ENCODE peak calls at places on chromosomes 5 and 9, in four cellular contexts. A is T-helper 2 cell, U is RPMI8226, M is T-helper 17 cell. E is an unnamed sample.

GRCh38 chr5:153775923-153776322 is 262.8 kb downstream of the FAM114A2 start:
- DNase-seq in A (peak; percentile 33), U (no peak), M (no peak), E (no peak)

GRCh38 chr9:94656190-94656589 is 16.9 kb upstream of the FBP1 start:
- DNase-seq in A (peak; percentile 91), U (peak; percentile 71), M (no peak), E (no peak)

GRCh38 chr9:87950765-87951488 is 23.4 kb downstream of the CDK20 start:
- DNase-seq in A (peak; percentile 51), U (peak; percentile 51), M (no peak), E (no peak)

GRCh38 chr5:171494452-171495121 is 75.1 kb downstream of the FGF18 start:
- DNase-seq in A (no peak), U (no peak), M (no peak), E (no peak)

GRCh38 chr5:71623221-71623794 is 36.2 kb downstream of the MCCC2 start:
- DNase-seq in A (no peak), U (no peak), M (no peak), E (no peak)

GRCh38 chr5:57199866-57200265 is 26.0 kb downstream of the GPBP1 start:
- DNase-seq in A (peak; percentile 35), U (no peak), M (no peak), E (no peak)

GRCh38 chr5:66744040-66744439 is 147.8 kb downstream of the MAST4 start:
- DNase-seq in A (peak; percentile 6), U (no peak), M (no peak), E (no peak)

GRCh38 chr9:71909887-71910601 is 949 bp downstream of the ABHD17B start:
- DNase-seq in A (peak; percentile 42), U (no peak), M (peak; percentile 21), E (peak; percentile 14)

GRCh38 chr5:78649220-78649700 is 688 bp upstream of the LHFPL2 start:
- DNase-seq in A (no peak), U (peak; percentile 36), M (no peak), E (no peak)

GRCh38 chr9:76646249-76646648 is 118.0 kb upstream of the PCA3 start:
- DNase-seq in A (no peak), U (no peak), M (no peak), E (no peak)

GRCh38 chr9:137224850-137225694 is at the start of gene CYSRT1:
- DNase-seq in A (peak; percentile 45), U (peak; percentile 97), M (no peak), E (no peak)

GRCh38 chr9:136619742-136620440 is 42.8 kb upstream of the EGFL7 start:
- DNase-seq in A (no peak), U (no peak), M (no peak), E (no peak)

GRCh38 chr5:144979516-144980264 is 809.0 kb downstream of the KCTD16 start:
- DNase-seq in A (no peak), U (no peak), M (no peak), E (no peak)

GRCh38 chr9:127336086-127336485 is 60.9 kb upstream of the SLC2A8 start:
- DNase-seq in A (no peak), U (no peak), M (no peak), E (no peak)

GRCh38 chr5:1735320-1735970 is 64.2 kb downstream of the MRPL36 start:
- DNase-seq in A (no peak), U (no peak), M (no peak), E (no peak)

GRCh38 chr5:154236459-154237375 is 46.2 kb downstream of the GALNT10 start:
- DNase-seq in A (peak; percentile 8), U (no peak), M (no peak), E (no peak)

GRCh38 chr5:99320461-99320860 is 391.7 kb upstream of the CHD1 start:
- DNase-seq in A (no peak), U (peak; percentile 37), M (no peak), E (no peak)

GRCh38 chr9:34555002-34555348 is 32.2 kb upstream of the ENHO start:
- DNase-seq in A (no peak), U (no peak), M (no peak), E (no peak)